ENCODE peak calls at places on chromosomes 7 and 10, in six cellular contexts. One of them, this sample, is unnamed.
A peak's percentile ranks its signal among the peaks of the same experiment; 100 is the strongest.

GRCh38 chr7:131040467-131040932 is 287.2 kb upstream of the MKLN1 start:
- DNase-seq in GM12878: no peak
- DNase-seq in HCT116: peak; percentile 73
- DNase-seq in H1: no peak
- DNase-seq in K562: peak; percentile 81
- DNase-seq in HepG2: peak; percentile 57
- DNase-seq in this sample: peak; percentile 58

GRCh38 chr10:30491204-30491603 is 57.2 kb downstream of the MAP3K8 start:
- DNase-seq in GM12878: no peak
- DNase-seq in HCT116: no peak
- DNase-seq in H1: no peak
- DNase-seq in K562: no peak
- DNase-seq in HepG2: no peak
- DNase-seq in this sample: no peak

GRCh38 chr7:138654616-138655015 is 46.5 kb downstream of the SVOPL start:
- DNase-seq in GM12878: no peak
- DNase-seq in HCT116: no peak
- DNase-seq in H1: no peak
- DNase-seq in K562: no peak
- DNase-seq in HepG2: no peak
- DNase-seq in this sample: no peak

GRCh38 chr10:73478636-73479035 is 17.2 kb downstream of the PPP3CB start:
- DNase-seq in GM12878: no peak
- DNase-seq in HCT116: no peak
- DNase-seq in H1: no peak
- DNase-seq in K562: no peak
- DNase-seq in HepG2: no peak
- DNase-seq in this sample: no peak

GRCh38 chr7:96486681-96487080 is 164.8 kb upstream of the SLC25A13 start:
- DNase-seq in GM12878: no peak
- DNase-seq in HCT116: no peak
- DNase-seq in H1: no peak
- DNase-seq in K562: no peak
- DNase-seq in HepG2: no peak
- DNase-seq in this sample: no peak

GRCh38 chr7:111356941-111357340 is 205.4 kb downstream of the IMMP2L start:
- DNase-seq in GM12878: no peak
- DNase-seq in HCT116: no peak
- DNase-seq in H1: no peak
- DNase-seq in K562: no peak
- DNase-seq in HepG2: no peak
- DNase-seq in this sample: no peak

GRCh38 chr10:63166742-63167258 is 33.7 kb downstream of the NRBF2 start:
- DNase-seq in GM12878: peak; percentile 33
- DNase-seq in HCT116: peak; percentile 64
- DNase-seq in H1: no peak
- DNase-seq in K562: peak; percentile 80
- DNase-seq in HepG2: peak; percentile 74
- DNase-seq in this sample: peak; percentile 33

GRCh38 chr7:133794490-133794889 is 332.6 kb upstream of the LRGUK start:
- DNase-seq in GM12878: no peak
- DNase-seq in HCT116: no peak
- DNase-seq in H1: no peak
- DNase-seq in K562: no peak
- DNase-seq in HepG2: no peak
- DNase-seq in this sample: no peak

GRCh38 chr10:104045151-104046089 is 40.3 kb downstream of the COL17A1 start:
- DNase-seq in GM12878: no peak
- DNase-seq in HCT116: peak; percentile 74
- DNase-seq in H1: peak; percentile 39
- DNase-seq in K562: peak; percentile 38
- DNase-seq in HepG2: peak; percentile 45
- DNase-seq in this sample: peak; percentile 59

GRCh38 chr7:28176174-28176573 is 4.4 kb downstream of the JAZF1 start:
- DNase-seq in GM12878: no peak
- DNase-seq in HCT116: no peak
- DNase-seq in H1: no peak
- DNase-seq in K562: no peak
- DNase-seq in HepG2: no peak
- DNase-seq in this sample: no peak

GRCh38 chr10:114430688-114431413 is 26.5 kb upstream of the AFAP1L2 start:
- DNase-seq in GM12878: no peak
- DNase-seq in HCT116: no peak
- DNase-seq in H1: no peak
- DNase-seq in K562: no peak
- DNase-seq in HepG2: no peak
- DNase-seq in this sample: no peak

GRCh38 chr10:47053399-47053798 is 142.2 kb downstream of the PTPN20 start:
- DNase-seq in GM12878: no peak
- DNase-seq in HCT116: no peak
- DNase-seq in H1: no peak
- DNase-seq in K562: no peak
- DNase-seq in HepG2: no peak
- DNase-seq in this sample: no peak

GRCh38 chr10:80515941-80516340 is 21.8 kb upstream of the SH2D4B start:
- DNase-seq in GM12878: no peak
- DNase-seq in HCT116: no peak
- DNase-seq in H1: no peak
- DNase-seq in K562: no peak
- DNase-seq in HepG2: no peak
- DNase-seq in this sample: no peak

GRCh38 chr10:66925896-66926719 is at the start of gene LRRTM3:
- DNase-seq in GM12878: peak; percentile 20
- DNase-seq in HCT116: peak; percentile 77
- DNase-seq in H1: peak; percentile 49
- DNase-seq in K562: peak; percentile 37
- DNase-seq in HepG2: peak; percentile 56
- DNase-seq in this sample: peak; percentile 83

GRCh38 chr7:28231181-28231580 is 50.6 kb upstream of the JAZF1 start:
- DNase-seq in GM12878: no peak
- DNase-seq in HCT116: no peak
- DNase-seq in H1: no peak
- DNase-seq in K562: no peak
- DNase-seq in HepG2: no peak
- DNase-seq in this sample: no peak

GRCh38 chr10:117955171-117955570 is 91.6 kb downstream of the RAB11FIP2 start:
- DNase-seq in GM12878: no peak
- DNase-seq in HCT116: no peak
- DNase-seq in H1: no peak
- DNase-seq in K562: no peak
- DNase-seq in HepG2: no peak
- DNase-seq in this sample: no peak

GRCh38 chr7:145339319-145339718 is 503.5 kb upstream of the TPK1 start:
- DNase-seq in GM12878: no peak
- DNase-seq in HCT116: no peak
- DNase-seq in H1: no peak
- DNase-seq in K562: no peak
- DNase-seq in HepG2: no peak
- DNase-seq in this sample: no peak

GRCh38 chr10:28171468-28172235 is 131.2 kb downstream of the MPP7 start:
- DNase-seq in GM12878: no peak
- DNase-seq in HCT116: no peak
- DNase-seq in H1: no peak
- DNase-seq in K562: no peak
- DNase-seq in HepG2: no peak
- DNase-seq in this sample: no peak

GRCh38 chr10:113907166-113907565 is 52.7 kb downstream of the NHLRC2 start:
- DNase-seq in GM12878: no peak
- DNase-seq in HCT116: no peak
- DNase-seq in H1: no peak
- DNase-seq in K562: no peak
- DNase-seq in HepG2: no peak
- DNase-seq in this sample: no peak

GRCh38 chr10:8042864-8043568 is 11.5 kb upstream of the GATA3 start:
- DNase-seq in GM12878: no peak
- DNase-seq in HCT116: no peak
- DNase-seq in H1: no peak
- DNase-seq in K562: no peak
- DNase-seq in HepG2: no peak
- DNase-seq in this sample: no peak

GRCh38 chr7:121832347-121832746 is 40.6 kb upstream of the PTPRZ1 start:
- DNase-seq in GM12878: no peak
- DNase-seq in HCT116: no peak
- DNase-seq in H1: no peak
- DNase-seq in K562: no peak
- DNase-seq in HepG2: no peak
- DNase-seq in this sample: no peak

GRCh38 chr7:36029846-36030510 is 123.1 kb upstream of the EEPD1 start:
- DNase-seq in GM12878: no peak
- DNase-seq in HCT116: no peak
- DNase-seq in H1: no peak
- DNase-seq in K562: no peak
- DNase-seq in HepG2: no peak
- DNase-seq in this sample: peak; percentile 23

GRCh38 chr7:122082670-122083069 is 61.4 kb downstream of the AASS start:
- DNase-seq in GM12878: no peak
- DNase-seq in HCT116: no peak
- DNase-seq in H1: no peak
- DNase-seq in K562: no peak
- DNase-seq in HepG2: no peak
- DNase-seq in this sample: no peak

GRCh38 chr10:51718804-51719291 is 19.5 kb upstream of the CSTF2T start:
- DNase-seq in GM12878: no peak
- DNase-seq in HCT116: no peak
- DNase-seq in H1: no peak
- DNase-seq in K562: no peak
- DNase-seq in HepG2: no peak
- DNase-seq in this sample: no peak

GRCh38 chr7:23373151-23374004 is 74.2 kb downstream of the MALSU1 start:
- DNase-seq in GM12878: peak; percentile 76
- DNase-seq in HCT116: no peak
- DNase-seq in H1: no peak
- DNase-seq in K562: no peak
- DNase-seq in HepG2: no peak
- DNase-seq in this sample: no peak

GRCh38 chr7:98051118-98051744 is 55.4 kb upstream of the LMTK2 start:
- DNase-seq in GM12878: no peak
- DNase-seq in HCT116: peak; percentile 58
- DNase-seq in H1: peak; percentile 71
- DNase-seq in K562: peak; percentile 58
- DNase-seq in HepG2: peak; percentile 10
- DNase-seq in this sample: peak; percentile 47

GRCh38 chr10:29254123-29255046 is 34.5 kb upstream of the LYZL1 start:
- DNase-seq in GM12878: no peak
- DNase-seq in HCT116: no peak
- DNase-seq in H1: no peak
- DNase-seq in K562: peak; percentile 83
- DNase-seq in HepG2: no peak
- DNase-seq in this sample: peak; percentile 39

GRCh38 chr10:131187886-131188285 is 123.6 kb downstream of the TCERG1L start:
- DNase-seq in GM12878: no peak
- DNase-seq in HCT116: no peak
- DNase-seq in H1: no peak
- DNase-seq in K562: no peak
- DNase-seq in HepG2: no peak
- DNase-seq in this sample: no peak

GRCh38 chr10:77355844-77356243 is 281.8 kb downstream of the KCNMA1 start:
- DNase-seq in GM12878: no peak
- DNase-seq in HCT116: no peak
- DNase-seq in H1: no peak
- DNase-seq in K562: no peak
- DNase-seq in HepG2: no peak
- DNase-seq in this sample: no peak

GRCh38 chr10:5591336-5591824 is 66.6 kb downstream of the CALML3 start:
- DNase-seq in GM12878: no peak
- DNase-seq in HCT116: no peak
- DNase-seq in H1: no peak
- DNase-seq in K562: no peak
- DNase-seq in HepG2: peak; percentile 63
- DNase-seq in this sample: no peak

GRCh38 chr10:132649651-132650360 is 112.2 kb downstream of the INPP5A start:
- DNase-seq in GM12878: no peak
- DNase-seq in HCT116: no peak
- DNase-seq in H1: no peak
- DNase-seq in K562: no peak
- DNase-seq in HepG2: no peak
- DNase-seq in this sample: no peak

GRCh38 chr7:120742370-120742769 is 115.6 kb downstream of the TSPAN12 start:
- DNase-seq in GM12878: no peak
- DNase-seq in HCT116: no peak
- DNase-seq in H1: no peak
- DNase-seq in K562: no peak
- DNase-seq in HepG2: no peak
- DNase-seq in this sample: peak; percentile 27
- H3K4me3 ChIP-seq in GM12878: no peak overlapping the region
- H3K4me3 ChIP-seq in HCT116: no peak overlapping the region
- H3K4me3 ChIP-seq in H1: no peak overlapping the region
- H3K4me3 ChIP-seq in K562: no peak overlapping the region
- H3K4me3 ChIP-seq in HepG2: no peak overlapping the region
- H3K4me3 ChIP-seq in this sample: no peak overlapping the region

DNA sequence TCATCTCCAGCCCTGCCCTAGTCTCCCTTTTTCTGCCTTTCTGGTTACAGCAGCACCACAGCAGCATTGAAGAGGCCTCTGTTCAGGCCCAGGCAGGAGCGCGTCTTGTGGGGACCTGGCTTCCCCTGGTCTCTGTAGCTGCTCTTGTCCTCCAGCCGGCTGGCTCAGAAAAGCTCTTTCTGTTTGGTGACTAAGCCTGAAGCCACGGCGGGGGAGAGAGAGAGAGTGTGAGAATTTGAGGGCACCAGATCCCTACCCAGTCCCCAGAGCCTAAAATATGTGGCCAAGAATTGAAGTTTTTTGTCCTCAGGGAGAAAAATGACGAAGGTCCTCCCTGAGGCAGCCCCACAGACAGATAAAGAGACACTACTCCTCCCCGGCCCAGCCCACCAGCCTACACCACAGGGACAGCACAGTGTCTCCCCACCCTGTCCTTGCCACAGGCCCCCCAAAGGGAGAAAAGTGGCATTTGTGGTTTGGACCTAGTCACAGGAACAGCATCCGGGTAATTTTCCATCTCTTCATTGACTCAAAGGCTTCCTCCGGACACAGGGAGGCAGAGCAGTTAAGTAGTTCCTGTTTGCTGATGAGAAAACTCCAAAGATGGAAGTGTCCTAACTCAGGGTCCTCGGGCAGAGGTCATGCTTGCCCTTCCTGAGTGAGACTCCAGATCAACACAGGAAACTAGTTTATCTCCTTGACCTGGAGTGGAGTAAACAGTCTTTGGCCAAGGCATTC is 13.3 kb upstream of the FAM180A start:
- DNase-seq in GM12878: no peak
- DNase-seq in HCT116: no peak
- DNase-seq in H1: no peak
- DNase-seq in K562: no peak
- DNase-seq in HepG2: no peak
- DNase-seq in this sample: no peak
- TF ChIP-seq ZNF274 in GM12878: no peak
- TF ChIP-seq ZNF274 in HCT116: no peak
- TF ChIP-seq ZNF274 in H1: no peak
- TF ChIP-seq ZNF274 in K562: no peak
- TF ChIP-seq ZNF274 in HepG2: no peak
- TF ChIP-seq ZNF274 in this sample: no peak

GRCh38 chr10:13654846-13655245 is 68.1 kb downstream of the PRPF18 start:
- DNase-seq in GM12878: no peak
- DNase-seq in HCT116: no peak
- DNase-seq in H1: no peak
- DNase-seq in K562: no peak
- DNase-seq in HepG2: no peak
- DNase-seq in this sample: no peak
- H3K36me3 ChIP-seq in GM12878: peaks cover 39% of the 10 kb centered on the region
- H3K36me3 ChIP-seq in HCT116: no peaks in the 10 kb centered on the region
- H3K36me3 ChIP-seq in H1: peaks cover 14% of the 10 kb centered on the region
- H3K36me3 ChIP-seq in K562: peaks cover 2% of the 10 kb centered on the region
- H3K36me3 ChIP-seq in HepG2: no peaks in the 10 kb centered on the region
- H3K36me3 ChIP-seq in this sample: peaks cover 82% of the 10 kb centered on the region

GRCh38 chr7:49774459-49775064 is 1.1 kb downstream of the VWC2 start:
- DNase-seq in GM12878: no peak
- DNase-seq in HCT116: no peak
- DNase-seq in H1: no peak
- DNase-seq in K562: no peak
- DNase-seq in HepG2: no peak
- DNase-seq in this sample: no peak
- H3K4me3 ChIP-seq in GM12878: no peak overlapping the region
- H3K4me3 ChIP-seq in HCT116: no peak overlapping the region
- H3K4me3 ChIP-seq in H1: peak overlapping the region; percentile 56
- H3K4me3 ChIP-seq in K562: no peak overlapping the region
- H3K4me3 ChIP-seq in HepG2: no peak overlapping the region
- H3K4me3 ChIP-seq in this sample: peak overlapping the region; percentile 64